ENCODE peak calls at places on chromosomes 11 and 22, in four cellular contexts. One of them, this sample, is unnamed.

GRCh38 chr11:8222820-8223512 is 40.7 kb downstream of the LMO1 start:
- DNase-seq in right lobe of liver: no peak
- DNase-seq in adrenal gland: no peak
- DNase-seq in uterus: no peak
- DNase-seq in this sample: no peak

GRCh38 chr11:132139181-132139580 is 768.8 kb downstream of the NTM start:
- DNase-seq in right lobe of liver: no peak
- DNase-seq in adrenal gland: no peak
- DNase-seq in uterus: no peak
- DNase-seq in this sample: no peak

GRCh38 chr11:73670808-73671207 is 24.4 kb downstream of the PLEKHB1 start:
- DNase-seq in uterus: no peak
- DNase-seq in adrenal gland: no peak
- DNase-seq in right lobe of liver: no peak
- DNase-seq in this sample: no peak

GRCh38 chr11:63592975-63593395 is 21.2 kb downstream of the PLAAT3 start:
- DNase-seq in adrenal gland: no peak
- DNase-seq in right lobe of liver: no peak
- DNase-seq in uterus: no peak
- DNase-seq in this sample: no peak

GRCh38 chr22:24983151-24983550 is 30.6 kb downstream of the KIAA1671 start:
- DNase-seq in adrenal gland: no peak
- DNase-seq in uterus: no peak
- DNase-seq in right lobe of liver: no peak
- DNase-seq in this sample: no peak

GRCh38 chr11:113474362-113475159 is 637 bp downstream of the DRD2 start:
- DNase-seq in uterus: peak; percentile 71
- DNase-seq in right lobe of liver: peak; percentile 64
- DNase-seq in adrenal gland: peak; percentile 87
- DNase-seq in this sample: no peak

GRCh38 chr11:88402784-88403183 is 65.2 kb upstream of the CTSC start:
- DNase-seq in adrenal gland: no peak
- DNase-seq in right lobe of liver: no peak
- DNase-seq in uterus: no peak
- DNase-seq in this sample: no peak

GRCh38 chr11:62324738-62325556 is 12.3 kb upstream of the ASRGL1 start:
- DNase-seq in uterus: no peak
- DNase-seq in right lobe of liver: peak; percentile 39
- DNase-seq in adrenal gland: peak; percentile 16
- DNase-seq in this sample: peak; percentile 7

GRCh38 chr22:46737105-46737975 is 712 bp downstream of the CERK start:
- DNase-seq in right lobe of liver: peak; percentile 61
- DNase-seq in adrenal gland: peak; percentile 53
- DNase-seq in uterus: peak; percentile 48
- DNase-seq in this sample: peak; percentile 37

GRCh38 chr22:31142285-31142684 is 2.0 kb upstream of the PLA2G3 start:
- DNase-seq in uterus: no peak
- DNase-seq in right lobe of liver: no peak
- DNase-seq in adrenal gland: no peak
- DNase-seq in this sample: no peak

GRCh38 chr22:46982635-46983034 is 220.2 kb downstream of the TBC1D22A start:
- DNase-seq in right lobe of liver: no peak
- DNase-seq in uterus: no peak
- DNase-seq in adrenal gland: no peak
- DNase-seq in this sample: no peak

GRCh38 chr22:46561435-46561905 is 24.1 kb upstream of the CELSR1 start:
- DNase-seq in uterus: no peak
- DNase-seq in adrenal gland: no peak
- DNase-seq in right lobe of liver: no peak
- DNase-seq in this sample: no peak

GRCh38 chr11:132186699-132187098 is 816.3 kb downstream of the NTM start:
- DNase-seq in uterus: no peak
- DNase-seq in adrenal gland: no peak
- DNase-seq in right lobe of liver: no peak
- DNase-seq in this sample: no peak

GRCh38 chr22:38955250-38955775 is 2.1 kb upstream of the APOBEC3A start:
- DNase-seq in right lobe of liver: no peak
- DNase-seq in uterus: no peak
- DNase-seq in adrenal gland: no peak
- DNase-seq in this sample: no peak

GRCh38 chr11:62860835-62861563 is 19.7 kb upstream of the SLC3A2 start:
- DNase-seq in adrenal gland: no peak
- DNase-seq in right lobe of liver: no peak
- DNase-seq in uterus: no peak
- DNase-seq in this sample: no peak

GRCh38 chr11:121441533-121441932 is 10.6 kb upstream of the SORL1 start:
- DNase-seq in adrenal gland: no peak
- DNase-seq in uterus: no peak
- DNase-seq in right lobe of liver: no peak
- DNase-seq in this sample: no peak

GRCh38 chr11:35390737-35391682 is 28.3 kb downstream of the SLC1A2 start:
- DNase-seq in uterus: no peak
- DNase-seq in right lobe of liver: peak; percentile 32
- DNase-seq in adrenal gland: peak; percentile 29
- DNase-seq in this sample: no peak

GRCh38 chr11:44823920-44824704 is 97.3 kb downstream of the TSPAN18 start:
- DNase-seq in right lobe of liver: peak; percentile 32
- DNase-seq in uterus: no peak
- DNase-seq in adrenal gland: no peak
- DNase-seq in this sample: no peak

GRCh38 chr11:86162257-86162656 is 82.3 kb upstream of the EED start:
- DNase-seq in adrenal gland: peak; percentile 43
- DNase-seq in uterus: peak; percentile 51
- DNase-seq in right lobe of liver: peak; percentile 29
- DNase-seq in this sample: no peak

GRCh38 chr11:6703247-6704063 is 20.3 kb upstream of the MRPL17 start:
- DNase-seq in right lobe of liver: peak; percentile 41
- DNase-seq in uterus: peak; percentile 35
- DNase-seq in adrenal gland: peak; percentile 75
- DNase-seq in this sample: no peak

GRCh38 chr11:63944987-63945386 is 6.2 kb downstream of the NAA40 start:
- DNase-seq in adrenal gland: peak; percentile 86
- DNase-seq in right lobe of liver: peak; percentile 63
- DNase-seq in uterus: no peak
- DNase-seq in this sample: no peak

GRCh38 chr11:103970850-103971249 is 65.6 kb upstream of the DDI1 start:
- DNase-seq in adrenal gland: no peak
- DNase-seq in uterus: no peak
- DNase-seq in right lobe of liver: no peak
- DNase-seq in this sample: no peak

GRCh38 chr22:45584621-45585436 is 82.1 kb downstream of the FBLN1 start:
- DNase-seq in right lobe of liver: no peak
- DNase-seq in adrenal gland: no peak
- DNase-seq in uterus: no peak
- DNase-seq in this sample: no peak

GRCh38 chr22:23478175-23478574 is 101.9 kb downstream of the IGLL1 start:
- DNase-seq in adrenal gland: no peak
- DNase-seq in uterus: no peak
- DNase-seq in right lobe of liver: no peak
- DNase-seq in this sample: no peak

GRCh38 chr11:72116019-72116755 is 3.7 kb upstream of the ANAPC15 start:
- DNase-seq in uterus: no peak
- DNase-seq in adrenal gland: no peak
- DNase-seq in right lobe of liver: no peak
- DNase-seq in this sample: no peak

GRCh38 chr22:34702279-34702678 is 363.7 kb upstream of the ISX start:
- DNase-seq in right lobe of liver: no peak
- DNase-seq in adrenal gland: no peak
- DNase-seq in uterus: no peak
- DNase-seq in this sample: no peak

DNA sequence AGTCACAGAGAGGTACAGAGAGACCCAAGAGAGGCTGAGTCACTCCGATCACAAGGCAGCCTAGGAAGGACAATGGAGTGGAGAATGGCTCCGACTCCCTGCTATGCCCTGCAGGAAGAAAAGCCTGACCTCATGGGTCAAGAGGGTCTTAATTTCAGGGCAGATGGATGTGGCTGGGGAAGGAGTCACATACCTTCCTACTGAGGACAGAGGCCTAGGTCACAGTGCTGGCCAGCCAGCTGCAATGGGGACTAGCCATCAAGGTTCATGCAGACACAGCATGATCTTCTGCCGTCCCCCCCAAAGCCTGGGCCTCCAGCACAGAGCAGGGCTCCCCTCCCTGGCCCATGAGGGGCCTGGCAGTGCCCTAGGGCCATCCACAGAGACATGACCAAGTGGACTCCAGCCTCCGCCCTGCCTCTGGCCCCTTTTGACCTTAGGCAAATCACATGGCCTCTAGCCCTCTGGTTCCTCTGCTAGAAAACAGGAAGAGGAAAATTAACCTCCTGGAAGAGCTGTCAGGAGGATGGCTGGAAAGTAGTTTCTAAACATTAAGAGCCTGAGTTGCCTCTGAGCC is 1.8 kb downstream of the ARRB1 start:
- DNase-seq in uterus: no peak
- DNase-seq in adrenal gland: no peak
- DNase-seq in right lobe of liver: peak; percentile 62
- DNase-seq in this sample: no peak
- H3K4me1 ChIP-seq in uterus: peaks cover 15% of the 10 kb centered on the region
- H3K4me1 ChIP-seq in adrenal gland: peaks cover 16% of the 10 kb centered on the region
- H3K4me1 ChIP-seq in right lobe of liver: peaks cover 51% of the 10 kb centered on the region
- H3K4me1 ChIP-seq in this sample: peaks cover 42% of the 10 kb centered on the region

DNA sequence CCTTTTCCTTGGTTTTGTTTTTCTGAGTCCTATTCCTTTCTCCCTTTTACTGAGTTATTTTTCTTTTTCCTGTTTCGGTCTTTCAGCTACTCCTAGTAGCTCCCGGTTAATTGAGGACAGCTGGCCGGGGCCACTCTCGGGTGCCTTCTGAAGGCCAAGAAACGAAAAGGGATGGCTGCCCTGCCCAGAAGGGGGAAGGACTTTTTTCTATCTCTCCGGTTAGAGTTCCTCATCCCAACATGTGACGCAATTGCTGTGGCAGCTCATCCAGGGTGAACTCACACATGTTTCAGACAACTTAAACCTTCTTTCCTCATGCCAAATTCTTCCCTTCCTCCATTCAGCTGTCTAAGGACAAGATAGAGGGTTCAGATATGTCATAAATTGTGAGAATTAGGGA is 83.6 kb downstream of the PIWIL4 start:
- DNase-seq in right lobe of liver: peak; percentile 23
- DNase-seq in uterus: peak; percentile 87
- DNase-seq in adrenal gland: peak; percentile 52
- DNase-seq in this sample: no peak
- H3K4me3 ChIP-seq in right lobe of liver: no peak overlapping the region
- H3K4me3 ChIP-seq in uterus: no peak overlapping the region
- H3K4me3 ChIP-seq in adrenal gland: no peak overlapping the region
- H3K4me3 ChIP-seq in this sample: no peak overlapping the region

GRCh38 chr11:129390303-129390816 is 14.7 kb downstream of the BARX2 start:
- DNase-seq in adrenal gland: no peak
- DNase-seq in right lobe of liver: no peak
- DNase-seq in uterus: no peak
- DNase-seq in this sample: no peak

GRCh38 chr11:129392995-129393394 is 17.3 kb downstream of the BARX2 start:
- DNase-seq in uterus: no peak
- DNase-seq in adrenal gland: no peak
- DNase-seq in right lobe of liver: no peak
- DNase-seq in this sample: no peak

GRCh38 chr11:129388824-129389223 is 13.2 kb downstream of the BARX2 start:
- DNase-seq in right lobe of liver: no peak
- DNase-seq in adrenal gland: no peak
- DNase-seq in uterus: no peak
- DNase-seq in this sample: no peak

GRCh38 chr11:129391864-129392263 is 16.2 kb downstream of the BARX2 start:
- DNase-seq in adrenal gland: no peak
- DNase-seq in right lobe of liver: no peak
- DNase-seq in uterus: no peak
- DNase-seq in this sample: no peak

DNA sequence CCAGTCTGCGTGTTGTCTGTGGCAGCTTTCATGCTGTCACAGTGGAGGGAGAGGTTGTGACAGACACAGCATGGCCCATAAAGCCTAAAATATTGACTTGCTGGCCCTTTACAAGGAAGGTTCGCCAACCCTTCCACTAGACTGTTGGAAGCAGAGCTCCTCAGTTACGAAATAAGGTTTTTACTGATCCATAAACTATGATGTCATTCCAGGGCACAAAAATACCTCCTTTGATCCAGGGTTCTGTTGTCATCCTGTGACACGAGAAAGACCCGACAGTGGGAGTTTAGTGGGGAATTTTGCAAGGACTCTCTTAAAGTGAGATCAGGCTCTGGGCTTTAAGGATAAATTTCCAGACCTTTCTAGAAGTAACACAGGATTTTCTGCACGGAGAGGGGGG is 15.7 kb downstream of the BARX2 start:
- DNase-seq in uterus: no peak
- DNase-seq in right lobe of liver: no peak
- DNase-seq in adrenal gland: no peak
- DNase-seq in this sample: no peak
- H3K27me3 ChIP-seq in uterus: peaks cover 4% of the 10 kb centered on the region
- H3K27me3 ChIP-seq in right lobe of liver: no peaks in the 10 kb centered on the region
- H3K27me3 ChIP-seq in adrenal gland: peaks cover 5% of the 10 kb centered on the region
- H3K27me3 ChIP-seq in this sample: no peaks in the 10 kb centered on the region

GRCh38 chr22:37473437-37473946 is 12.7 kb downstream of the MFNG start:
- DNase-seq in adrenal gland: no peak
- DNase-seq in uterus: no peak
- DNase-seq in right lobe of liver: no peak
- DNase-seq in this sample: no peak

GRCh38 chr22:37470087-37470445 is 16.1 kb downstream of the MFNG start:
- DNase-seq in uterus: no peak
- DNase-seq in adrenal gland: no peak
- DNase-seq in right lobe of liver: no peak
- DNase-seq in this sample: no peak

GRCh38 chr22:37469416-37470086 is 16.6 kb downstream of the MFNG start:
- DNase-seq in right lobe of liver: no peak
- DNase-seq in adrenal gland: no peak
- DNase-seq in uterus: no peak
- DNase-seq in this sample: no peak

GRCh38 chr22:37472418-37473006 is 13.7 kb downstream of the MFNG start:
- DNase-seq in adrenal gland: peak; percentile 45
- DNase-seq in uterus: no peak
- DNase-seq in right lobe of liver: no peak
- DNase-seq in this sample: peak; percentile 24

GRCh38 chr22:37471721-37472417 is 14.3 kb downstream of the MFNG start:
- DNase-seq in right lobe of liver: no peak
- DNase-seq in adrenal gland: no peak
- DNase-seq in uterus: no peak
- DNase-seq in this sample: no peak
- H3K4me1 ChIP-seq in right lobe of liver: no peaks in the 10 kb centered on the region
- H3K4me1 ChIP-seq in adrenal gland: no peaks in the 10 kb centered on the region
- H3K4me1 ChIP-seq in uterus: no peaks in the 10 kb centered on the region
- H3K4me1 ChIP-seq in this sample: peaks cover 3% of the 10 kb centered on the region

GRCh38 chr22:22048981-22049531 is 66.5 kb upstream of the TOP3B start:
- DNase-seq in adrenal gland: no peak
- DNase-seq in uterus: no peak
- DNase-seq in right lobe of liver: no peak
- DNase-seq in this sample: no peak
- H3K4me3 ChIP-seq in adrenal gland: no peak overlapping the region
- H3K4me3 ChIP-seq in uterus: no peak overlapping the region
- H3K4me3 ChIP-seq in right lobe of liver: no peak overlapping the region
- H3K4me3 ChIP-seq in this sample: no peak overlapping the region